ENCODE peak calls at places on chromosome 7, in nine cellular contexts. One of them, this sample, is unnamed.

GRCh38 chr7:28685291-28685659 is 272.9 kb downstream of the TRIL start:
- DNase-seq in psoas muscle: no peak
- DNase-seq in colonic mucosa: peak; percentile 31
- DNase-seq in WERI-Rb-1: no peak
- DNase-seq in tibial artery: peak; percentile 54
- DNase-seq in BE2C: peak; percentile 12
- DNase-seq in mammary epithelial cell: no peak
- DNase-seq in A549: no peak
- DNase-seq in neural progenitor cell: no peak
- DNase-seq in this sample: no peak

GRCh38 chr7:52114056-52114455 is 797.4 kb upstream of the COBL start:
- DNase-seq in mammary epithelial cell: no peak
- DNase-seq in WERI-Rb-1: no peak
- DNase-seq in A549: no peak
- DNase-seq in psoas muscle: no peak
- DNase-seq in colonic mucosa: no peak
- DNase-seq in tibial artery: no peak
- DNase-seq in neural progenitor cell: no peak
- DNase-seq in BE2C: no peak
- DNase-seq in this sample: no peak

GRCh38 chr7:98418636-98419315 is 17.9 kb upstream of the BAIAP2L1 start:
- DNase-seq in A549: peak; percentile 100
- DNase-seq in neural progenitor cell: no peak
- DNase-seq in tibial artery: no peak
- DNase-seq in psoas muscle: no peak
- DNase-seq in WERI-Rb-1: no peak
- DNase-seq in mammary epithelial cell: peak; percentile 98
- DNase-seq in BE2C: peak; percentile 16
- DNase-seq in colonic mucosa: peak; percentile 88
- DNase-seq in this sample: no peak

GRCh38 chr7:30168800-30169584 is 34.2 kb downstream of the MTURN start:
- DNase-seq in A549: peak; percentile 36
- DNase-seq in WERI-Rb-1: no peak
- DNase-seq in neural progenitor cell: peak; percentile 39
- DNase-seq in psoas muscle: no peak
- DNase-seq in BE2C: no peak
- DNase-seq in tibial artery: no peak
- DNase-seq in colonic mucosa: no peak
- DNase-seq in mammary epithelial cell: peak; percentile 98
- DNase-seq in this sample: no peak

GRCh38 chr7:44912775-44913347 is 27.5 kb upstream of the PURB start:
- DNase-seq in BE2C: no peak
- DNase-seq in A549: no peak
- DNase-seq in neural progenitor cell: no peak
- DNase-seq in mammary epithelial cell: peak; percentile 13
- DNase-seq in colonic mucosa: no peak
- DNase-seq in tibial artery: no peak
- DNase-seq in WERI-Rb-1: no peak
- DNase-seq in psoas muscle: no peak
- DNase-seq in this sample: no peak

GRCh38 chr7:21939858-21940322 is 5.8 kb downstream of the CDCA7L start:
- DNase-seq in neural progenitor cell: no peak
- DNase-seq in BE2C: no peak
- DNase-seq in WERI-Rb-1: no peak
- DNase-seq in tibial artery: no peak
- DNase-seq in A549: no peak
- DNase-seq in mammary epithelial cell: no peak
- DNase-seq in psoas muscle: no peak
- DNase-seq in colonic mucosa: no peak
- DNase-seq in this sample: no peak

GRCh38 chr7:150948791-150949251 is 29.3 kb downstream of the KCNH2 start:
- DNase-seq in mammary epithelial cell: no peak
- DNase-seq in psoas muscle: peak; percentile 41
- DNase-seq in BE2C: no peak
- DNase-seq in neural progenitor cell: no peak
- DNase-seq in A549: no peak
- DNase-seq in WERI-Rb-1: peak; percentile 7
- DNase-seq in tibial artery: peak; percentile 13
- DNase-seq in colonic mucosa: no peak
- DNase-seq in this sample: peak; percentile 61

GRCh38 chr7:37208528-37208927 is 240.1 kb downstream of the ELMO1 start:
- DNase-seq in colonic mucosa: peak; percentile 60
- DNase-seq in neural progenitor cell: peak; percentile 70
- DNase-seq in mammary epithelial cell: peak; percentile 28
- DNase-seq in BE2C: peak; percentile 56
- DNase-seq in psoas muscle: peak; percentile 63
- DNase-seq in A549: peak; percentile 25
- DNase-seq in WERI-Rb-1: peak; percentile 31
- DNase-seq in tibial artery: peak; percentile 88
- DNase-seq in this sample: no peak

GRCh38 chr7:90483236-90483635 is 13.8 kb downstream of the PTTG1IP2 start:
- DNase-seq in psoas muscle: no peak
- DNase-seq in BE2C: no peak
- DNase-seq in tibial artery: no peak
- DNase-seq in neural progenitor cell: no peak
- DNase-seq in WERI-Rb-1: no peak
- DNase-seq in colonic mucosa: no peak
- DNase-seq in A549: no peak
- DNase-seq in mammary epithelial cell: no peak
- DNase-seq in this sample: no peak

GRCh38 chr7:70833726-70834125 is 298.2 kb upstream of the GALNT17 start:
- DNase-seq in colonic mucosa: no peak
- DNase-seq in tibial artery: no peak
- DNase-seq in BE2C: no peak
- DNase-seq in A549: no peak
- DNase-seq in mammary epithelial cell: peak; percentile 95
- DNase-seq in WERI-Rb-1: no peak
- DNase-seq in neural progenitor cell: no peak
- DNase-seq in psoas muscle: no peak
- DNase-seq in this sample: no peak

GRCh38 chr7:131431289-131431688 is 103.6 kb downstream of the MKLN1 start:
- DNase-seq in A549: no peak
- DNase-seq in BE2C: peak; percentile 11
- DNase-seq in psoas muscle: no peak
- DNase-seq in neural progenitor cell: no peak
- DNase-seq in tibial artery: peak; percentile 42
- DNase-seq in WERI-Rb-1: no peak
- DNase-seq in colonic mucosa: no peak
- DNase-seq in mammary epithelial cell: peak; percentile 96
- DNase-seq in this sample: no peak

GRCh38 chr7:14717711-14718304 is 184.7 kb downstream of the DGKB start:
- DNase-seq in neural progenitor cell: peak; percentile 19
- DNase-seq in psoas muscle: no peak
- DNase-seq in WERI-Rb-1: no peak
- DNase-seq in A549: no peak
- DNase-seq in BE2C: no peak
- DNase-seq in colonic mucosa: no peak
- DNase-seq in tibial artery: no peak
- DNase-seq in mammary epithelial cell: no peak
- DNase-seq in this sample: no peak

GRCh38 chr7:16098585-16099179 is 322.7 kb downstream of the CRPPA start:
- DNase-seq in mammary epithelial cell: no peak
- DNase-seq in tibial artery: no peak
- DNase-seq in colonic mucosa: no peak
- DNase-seq in WERI-Rb-1: no peak
- DNase-seq in BE2C: no peak
- DNase-seq in A549: peak; percentile 16
- DNase-seq in psoas muscle: no peak
- DNase-seq in neural progenitor cell: peak; percentile 25
- DNase-seq in this sample: no peak

GRCh38 chr7:20786779-20787651 is at the start of gene SP8:
- DNase-seq in A549: peak; percentile 48
- DNase-seq in tibial artery: no peak
- DNase-seq in mammary epithelial cell: peak; percentile 52
- DNase-seq in BE2C: peak; percentile 57
- DNase-seq in neural progenitor cell: peak; percentile 95
- DNase-seq in WERI-Rb-1: peak; percentile 58
- DNase-seq in psoas muscle: no peak
- DNase-seq in colonic mucosa: peak; percentile 60
- DNase-seq in this sample: no peak

GRCh38 chr7:15457959-15458955 is 103.6 kb downstream of the AGMO start:
- DNase-seq in A549: no peak
- DNase-seq in mammary epithelial cell: no peak
- DNase-seq in psoas muscle: no peak
- DNase-seq in WERI-Rb-1: no peak
- DNase-seq in neural progenitor cell: no peak
- DNase-seq in tibial artery: no peak
- DNase-seq in colonic mucosa: no peak
- DNase-seq in BE2C: no peak
- DNase-seq in this sample: no peak

DNA sequence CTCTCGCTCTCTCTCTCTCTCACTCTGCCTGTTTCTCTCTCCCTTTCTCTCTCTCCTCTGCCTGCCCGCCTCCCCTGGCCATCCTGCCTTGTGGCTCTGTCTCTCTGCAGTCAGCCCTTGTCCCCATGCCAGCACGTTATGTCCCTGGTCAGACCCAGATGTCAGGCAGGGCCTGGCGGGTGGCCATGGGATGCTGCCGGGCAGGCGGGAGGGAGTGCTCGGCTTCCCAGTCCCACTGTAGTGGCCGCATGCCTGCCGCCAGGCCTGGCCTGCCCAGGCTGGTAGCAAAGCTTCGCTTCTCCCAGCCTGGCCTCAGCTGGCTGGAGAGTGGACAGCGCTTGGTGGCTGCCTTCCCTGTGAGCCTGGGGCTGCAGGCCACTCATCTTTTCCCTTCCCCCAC is 121.5 kb upstream of the ZNF716 start:
- DNase-seq in neural progenitor cell: no peak
- DNase-seq in colonic mucosa: no peak
- DNase-seq in WERI-Rb-1: no peak
- DNase-seq in mammary epithelial cell: no peak
- DNase-seq in tibial artery: no peak
- DNase-seq in BE2C: no peak
- DNase-seq in A549: no peak
- DNase-seq in psoas muscle: no peak
- DNase-seq in this sample: peak; percentile 52
- H3K9me3 ChIP-seq in neural progenitor cell: peaks cover 3% of the 10 kb centered on the region
- H3K9me3 ChIP-seq in colonic mucosa: no peaks in the 10 kb centered on the region
- H3K9me3 ChIP-seq in WERI-Rb-1: no peaks in the 10 kb centered on the region
- H3K9me3 ChIP-seq in mammary epithelial cell: peaks cover 27% of the 10 kb centered on the region
- H3K9me3 ChIP-seq in tibial artery: no peaks in the 10 kb centered on the region
- H3K9me3 ChIP-seq in BE2C: no peaks in the 10 kb centered on the region
- H3K9me3 ChIP-seq in A549: no peaks in the 10 kb centered on the region
- H3K9me3 ChIP-seq in psoas muscle: peaks cover 3% of the 10 kb centered on the region
- H3K9me3 ChIP-seq in this sample: no peaks in the 10 kb centered on the region

DNA sequence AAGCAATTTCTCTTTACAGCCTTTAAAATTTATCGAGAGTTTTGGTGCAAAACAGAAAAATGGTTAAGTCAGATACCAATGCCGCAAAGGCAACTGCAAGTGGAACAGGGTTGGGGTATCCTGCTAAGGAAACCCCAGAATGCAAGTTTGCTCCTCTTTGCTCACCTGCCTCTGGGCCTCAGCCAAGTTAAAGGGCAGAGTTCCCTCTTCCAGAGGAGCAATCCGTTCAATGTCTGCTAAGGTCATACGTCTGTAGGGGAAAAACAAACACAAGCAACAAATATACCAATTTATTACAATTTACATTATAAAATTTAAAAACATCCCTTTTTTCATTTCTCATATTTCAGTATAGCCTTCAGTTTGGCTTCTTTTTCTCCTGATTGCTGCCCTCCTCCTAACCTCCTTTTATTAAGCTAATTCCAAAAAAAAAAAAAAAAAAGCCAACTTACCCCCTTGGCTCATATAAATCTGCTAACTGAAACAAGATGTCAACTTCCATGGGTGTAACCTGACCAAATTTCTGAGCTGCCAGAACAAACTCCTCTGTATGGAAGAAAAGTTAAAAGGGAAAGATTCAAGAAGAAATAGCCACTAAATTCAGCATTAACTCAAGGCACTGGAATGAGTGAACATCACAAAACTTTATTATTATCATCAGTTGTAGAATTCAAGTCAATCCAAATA is 132.6 kb downstream of the SLC25A13 start:
- DNase-seq in tibial artery: no peak
- DNase-seq in neural progenitor cell: no peak
- DNase-seq in psoas muscle: no peak
- DNase-seq in A549: no peak
- DNase-seq in BE2C: no peak
- DNase-seq in WERI-Rb-1: no peak
- DNase-seq in mammary epithelial cell: no peak
- DNase-seq in colonic mucosa: peak; percentile 46
- DNase-seq in this sample: no peak
- H3K4me3 ChIP-seq in tibial artery: peak overlapping the region; percentile 28
- H3K4me3 ChIP-seq in neural progenitor cell: no peak overlapping the region
- H3K4me3 ChIP-seq in psoas muscle: no peak overlapping the region
- H3K4me3 ChIP-seq in A549: no peak overlapping the region
- H3K4me3 ChIP-seq in BE2C: no peak overlapping the region
- H3K4me3 ChIP-seq in WERI-Rb-1: no peak overlapping the region
- H3K4me3 ChIP-seq in mammary epithelial cell: no peak overlapping the region
- H3K4me3 ChIP-seq in colonic mucosa: no peak overlapping the region
- H3K4me3 ChIP-seq in this sample: no peak overlapping the region

DNA sequence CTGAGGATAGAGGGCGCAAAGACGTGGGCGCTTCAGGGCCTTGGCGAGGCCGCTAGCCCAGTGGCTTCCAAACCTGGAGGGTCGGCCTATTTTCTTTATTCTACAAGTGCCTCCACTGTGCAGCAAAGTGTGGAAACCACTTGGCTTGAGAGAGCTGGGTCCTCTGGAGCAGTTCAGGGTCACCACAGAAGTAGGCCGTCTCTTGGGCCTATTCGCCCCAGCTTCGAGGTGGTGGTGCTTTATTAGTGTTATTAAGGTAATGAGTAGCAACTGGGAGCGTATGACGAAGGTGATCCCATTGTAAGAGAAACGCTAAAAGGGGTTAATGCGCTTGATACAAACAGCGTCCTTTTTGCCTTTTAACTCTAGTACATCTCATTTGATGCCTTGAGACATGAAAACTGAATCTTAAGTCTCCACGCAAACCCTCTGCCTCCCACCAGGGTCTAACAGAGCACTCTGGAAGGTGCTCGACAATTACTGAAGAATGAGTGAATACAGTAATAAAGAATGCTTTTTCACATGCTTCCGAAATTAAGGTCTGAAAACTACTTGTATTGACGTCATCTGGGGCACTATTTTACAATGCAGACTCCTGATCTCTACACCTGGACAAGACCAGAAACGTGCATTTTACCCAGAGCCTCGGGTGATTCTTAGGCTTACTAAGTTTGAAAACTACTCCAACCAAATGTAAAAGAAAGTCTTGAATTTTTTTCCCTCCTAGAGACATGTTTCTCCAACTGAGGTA is 647 bp upstream of the GSAP start:
- DNase-seq in BE2C: no peak
- DNase-seq in mammary epithelial cell: no peak
- DNase-seq in psoas muscle: no peak
- DNase-seq in A549: peak; percentile 31
- DNase-seq in tibial artery: no peak
- DNase-seq in neural progenitor cell: no peak
- DNase-seq in colonic mucosa: no peak
- DNase-seq in WERI-Rb-1: no peak
- DNase-seq in this sample: no peak
- TF ChIP-seq CTCF in BE2C: no peak
- TF ChIP-seq CTCF in mammary epithelial cell: no peak
- TF ChIP-seq CTCF in psoas muscle: no peak
- TF ChIP-seq CTCF in A549: peak; percentile 26
- TF ChIP-seq CTCF in tibial artery: no peak
- TF ChIP-seq CTCF in neural progenitor cell: no peak
- TF ChIP-seq CTCF in colonic mucosa: no peak
- TF ChIP-seq CTCF in WERI-Rb-1: peak; percentile 27
- TF ChIP-seq CTCF in this sample: no peak

GRCh38 chr7:152354061-152354460 is 81.7 kb downstream of the KMT2C start:
- DNase-seq in BE2C: no peak
- DNase-seq in colonic mucosa: no peak
- DNase-seq in neural progenitor cell: no peak
- DNase-seq in WERI-Rb-1: no peak
- DNase-seq in A549: no peak
- DNase-seq in psoas muscle: no peak
- DNase-seq in mammary epithelial cell: no peak
- DNase-seq in tibial artery: no peak
- DNase-seq in this sample: no peak
- H3K9me3 ChIP-seq in BE2C: no peaks in the 10 kb centered on the region
- H3K9me3 ChIP-seq in colonic mucosa: no peaks in the 10 kb centered on the region
- H3K9me3 ChIP-seq in neural progenitor cell: no peaks in the 10 kb centered on the region
- H3K9me3 ChIP-seq in WERI-Rb-1: peaks cover 4% of the 10 kb centered on the region
- H3K9me3 ChIP-seq in A549: no peaks in the 10 kb centered on the region
- H3K9me3 ChIP-seq in psoas muscle: no peaks in the 10 kb centered on the region
- H3K9me3 ChIP-seq in mammary epithelial cell: no peaks in the 10 kb centered on the region
- H3K9me3 ChIP-seq in tibial artery: no peaks in the 10 kb centered on the region
- H3K9me3 ChIP-seq in this sample: no peaks in the 10 kb centered on the region